ENCODE peak calls at places on chromosomes 16 and 17, in nine cellular contexts. G is pancreas; I is psoas muscle; Y is dorsolateral prefrontal cortex; Z is heart left ventricle; A is lung; H is keratinocyte; U is stomach; B is CD8-positive, alpha-beta T cell. N is an unnamed sample. For H3K27me3, the result is how much of the 10 kb centered on the place peaks cover.

GRCh38 chr17:68627956-68628355 is 26.8 kb upstream of the FAM20A start:
- DNase-seq in G (no peak), I (no peak), Y (no peak), Z (no peak), A (no peak), H (no peak), U (peak), B (no peak), N (no peak)

GRCh38 chr17:42266918-42267766 is 9.0 kb downstream of the STAT5B start:
- DNase-seq in G (no peak), I (no peak), Y (no peak), Z (no peak), A (no peak), H (no peak), U (no peak), B (peak), N (no peak)

GRCh38 chr17:63445571-63446217 is 412 bp downstream of the CYB561 start:
- DNase-seq in G (peak), I (no peak), Y (no peak), Z (no peak), A (peak), H (no peak), U (peak), B (peak), N (peak)

GRCh38 chr16:4936181-4936990 is 562 bp downstream of the PPL start:
- DNase-seq in G (peak), I (peak), Y (no peak), Z (no peak), A (peak), H (no peak), U (peak), B (no peak), N (no peak)

GRCh38 chr17:68133370-68134045 is 98.0 kb downstream of the KPNA2 start:
- DNase-seq in G (no peak), I (no peak), Y (no peak), Z (no peak), A (no peak), H (no peak), U (no peak), B (no peak), N (no peak)

GRCh38 chr17:35074711-35075707 is 11.5 kb upstream of the RFFL start:
- DNase-seq in G (no peak), I (no peak), Y (no peak), Z (no peak), A (no peak), H (no peak), U (no peak), B (no peak), N (no peak)

GRCh38 chr16:12199524-12199923 is 223.0 kb downstream of the SNX29 start:
- DNase-seq in G (no peak), I (no peak), Y (no peak), Z (no peak), A (no peak), H (no peak), U (no peak), B (no peak), N (no peak)

GRCh38 chr17:76262732-76263344 is 2.3 kb upstream of the UBALD2 start:
- DNase-seq in G (peak), I (peak), Y (no peak), Z (no peak), A (no peak), H (no peak), U (peak), B (no peak), N (no peak)

GRCh38 chr17:43840814-43841213 is 6.2 kb upstream of the CD300LG start:
- DNase-seq in G (no peak), I (no peak), Y (no peak), Z (no peak), A (no peak), H (no peak), U (no peak), B (no peak), N (no peak)

GRCh38 chr16:54577566-54578180 is 291.1 kb upstream of the IRX3 start:
- DNase-seq in G (no peak), I (no peak), Y (no peak), Z (no peak), A (no peak), H (no peak), U (no peak), B (no peak), N (no peak)

GRCh38 chr17:58391302-58391984 is 25.9 kb downstream of the RNF43 start:
- DNase-seq in G (peak), I (no peak), Y (no peak), Z (peak), A (peak), H (no peak), U (peak), B (no peak), N (no peak)

GRCh38 chr17:38444151-38444550 is 15.9 kb downstream of the ARHGAP23 start:
- DNase-seq in G (peak), I (peak), Y (peak), Z (peak), A (peak), H (peak), U (peak), B (peak), N (peak)

GRCh38 chr16:78650675-78651074 is 551.2 kb downstream of the WWOX start:
- DNase-seq in G (no peak), I (no peak), Y (no peak), Z (no peak), A (no peak), H (no peak), U (no peak), B (no peak), N (no peak)

GRCh38 chr16:88810166-88810867 is 1.4 kb downstream of the APRT start:
- DNase-seq in G (peak), I (no peak), Y (no peak), Z (no peak), A (no peak), H (no peak), U (no peak), B (no peak), N (no peak)

GRCh38 chr17:41810659-41811548 is 845 bp downstream of the P3H4 start:
- DNase-seq in G (peak), I (no peak), Y (no peak), Z (no peak), A (no peak), H (no peak), U (peak), B (no peak), N (no peak)

GRCh38 chr17:64240261-64240740 is 22.8 kb downstream of the TEX2 start:
- DNase-seq in G (no peak), I (no peak), Y (no peak), Z (peak), A (no peak), H (no peak), U (no peak), B (no peak), N (no peak)

GRCh38 chr17:19309701-19310100 is 52.8 kb downstream of the B9D1 start:
- DNase-seq in G (no peak), I (no peak), Y (peak), Z (no peak), A (no peak), H (no peak), U (no peak), B (no peak), N (no peak)

GRCh38 chr17:55454906-55455474 is 33.4 kb upstream of the MMD start:
- DNase-seq in G (no peak), I (no peak), Y (no peak), Z (no peak), A (no peak), H (no peak), U (no peak), B (no peak), N (no peak)

GRCh38 chr17:20184191-20184590 is 175.0 kb downstream of the SPECC1 start:
- DNase-seq in G (no peak), I (no peak), Y (no peak), Z (no peak), A (no peak), H (no peak), U (no peak), B (no peak), N (no peak)

GRCh38 chr16:8120001-8120400 is 470.3 kb downstream of the TMEM114 start:
- DNase-seq in G (no peak), I (no peak), Y (no peak), Z (no peak), A (no peak), H (no peak), U (no peak), B (no peak), N (no peak)

GRCh38 chr17:67615011-67615561 is 102.7 kb upstream of the NOL11 start:
- DNase-seq in G (no peak), I (no peak), Y (no peak), Z (no peak), A (no peak), H (no peak), U (no peak), B (no peak), N (no peak)

GRCh38 chr16:86619263-86619935 is 41.0 kb downstream of the FOXL1 start:
- DNase-seq in G (no peak), I (no peak), Y (no peak), Z (no peak), A (no peak), H (no peak), U (no peak), B (no peak), N (no peak)

GRCh38 chr16:23369416-23369815 is 67.3 kb downstream of the SCNN1B start:
- DNase-seq in G (no peak), I (no peak), Y (no peak), Z (no peak), A (no peak), H (no peak), U (no peak), B (no peak), N (no peak)

GRCh38 chr17:76500074-76500744 is 1.0 kb downstream of the RHBDF2 start:
- DNase-seq in G (peak), I (no peak), Y (no peak), Z (no peak), A (no peak), H (no peak), U (no peak), B (no peak), N (no peak)

GRCh38 chr16:50047864-50048263 is 17.9 kb upstream of the HEATR3 start:
- DNase-seq in G (no peak), I (no peak), Y (no peak), Z (no peak), A (no peak), H (no peak), U (no peak), B (no peak), N (no peak)

GRCh38 chr17:57975044-57975443 is 13.0 kb downstream of the VEZF1 start:
- DNase-seq in G (no peak), I (no peak), Y (no peak), Z (no peak), A (no peak), H (no peak), U (no peak), B (no peak), N (no peak)

GRCh38 chr16:89909777-89910716 is 8.6 kb upstream of the MC1R start:
- DNase-seq in G (peak), I (peak), Y (peak), Z (peak), A (peak), H (no peak), U (peak), B (peak), N (peak)

GRCh38 chr16:11586856-11587642 is at the start of gene LITAF:
- DNase-seq in G (peak), I (peak), Y (peak), Z (peak), A (peak), H (no peak), U (peak), B (peak), N (peak)

GRCh38 chr16:12187939-12188673 is 211.6 kb downstream of the SNX29 start:
- DNase-seq in G (no peak), I (no peak), Y (no peak), Z (no peak), A (no peak), H (no peak), U (no peak), B (no peak), N (no peak)

GRCh38 chr16:58464047-58464915 is 35.7 kb upstream of the NDRG4 start:
- DNase-seq in G (no peak), I (no peak), Y (no peak), Z (peak), A (no peak), H (no peak), U (peak), B (no peak), N (no peak)

GRCh38 chr17:70138309-70138865 is 30.9 kb upstream of the KCNJ2 start:
- DNase-seq in G (no peak), I (no peak), Y (no peak), Z (no peak), A (no peak), H (no peak), U (no peak), B (no peak), N (no peak)

GRCh38 chr16:28936784-28937155 is 5.0 kb downstream of the CD19 start:
- DNase-seq in G (no peak), I (no peak), Y (no peak), Z (no peak), A (no peak), H (no peak), U (no peak), B (no peak), N (no peak)

GRCh38 chr17:16158721-16159120 is 56.6 kb downstream of the NCOR1 start:
- DNase-seq in G (no peak), I (no peak), Y (no peak), Z (no peak), A (no peak), H (no peak), U (no peak), B (no peak), N (no peak)

GRCh38 chr17:82344175-82344907 is 10.8 kb upstream of the SECTM1 start:
- DNase-seq in G (no peak), I (no peak), Y (no peak), Z (no peak), A (no peak), H (no peak), U (no peak), B (no peak), N (no peak)

GRCh38 chr17:61380836-61381525 is 18.7 kb upstream of the TBX2 start:
- DNase-seq in G (no peak), I (no peak), Y (peak), Z (no peak), A (no peak), H (no peak), U (no peak), B (no peak), N (no peak)

GRCh38 chr17:61378658-61379456 is 20.8 kb upstream of the TBX2 start:
- DNase-seq in G (no peak), I (no peak), Y (no peak), Z (no peak), A (no peak), H (no peak), U (no peak), B (no peak), N (no peak)

GRCh38 chr17:61381537-61381936 is 18.1 kb upstream of the TBX2 start:
- DNase-seq in G (no peak), I (no peak), Y (peak), Z (no peak), A (no peak), H (no peak), U (no peak), B (no peak), N (no peak)

GRCh38 chr17:61379457-61380216 is 20.0 kb upstream of the TBX2 start:
- DNase-seq in G (no peak), I (no peak), Y (peak), Z (no peak), A (no peak), H (no peak), U (no peak), B (no peak), N (no peak)

GRCh38 chr17:61380217-61380835 is 19.3 kb upstream of the TBX2 start:
- DNase-seq in G (no peak), I (no peak), Y (peak), Z (no peak), A (no peak), H (no peak), U (no peak), B (no peak), N (no peak)
- H3K27ac ChIP-seq in G (no peak), I (peak), Y (no peak), Z (peak), A (peak), H (no peak), U (no peak), B (no peak), N (no peak)

GRCh38 chr17:60107526-60108257 is 29.0 kb upstream of the HEATR6 start:
- DNase-seq in G (no peak), I (no peak), Y (no peak), Z (no peak), A (peak), H (no peak), U (no peak), B (no peak), N (no peak)
- TF ChIP-seq CTCF in G (no peak), I (no peak), Y (no peak), Z (no peak), A (no peak), H (no peak), U (no peak), B (no peak), N (no peak)

GRCh38 chr17:75009139-75009724 is 3.2 kb upstream of the MRPL58 start:
- DNase-seq in G (no peak), I (no peak), Y (no peak), Z (no peak), A (no peak), H (no peak), U (no peak), B (no peak), N (no peak)

GRCh38 chr17:75012320-75013076 is at the start of gene MRPL58:
- DNase-seq in G (peak), I (peak), Y (peak), Z (peak), A (peak), H (no peak), U (peak), B (peak), N (peak)

GRCh38 chr17:75011788-75012319 is 616 bp upstream of the MRPL58 start:
- DNase-seq in G (peak), I (peak), Y (peak), Z (peak), A (peak), H (no peak), U (peak), B (no peak), N (no peak)

GRCh38 chr17:75010683-75011406 is 1.6 kb upstream of the MRPL58 start:
- DNase-seq in G (peak), I (no peak), Y (no peak), Z (peak), A (no peak), H (no peak), U (peak), B (no peak), N (no peak)

GRCh38 chr17:75013077-75013391 is 564 bp downstream of the MRPL58 start:
- DNase-seq in G (no peak), I (no peak), Y (no peak), Z (no peak), A (no peak), H (no peak), U (no peak), B (no peak), N (no peak)
- H3K27me3 ChIP-seq in G (under half), I (under half), Y (under half), Z (under half), A (under half), H (under half), U (under half), B (under half), N (under half)

DNA sequence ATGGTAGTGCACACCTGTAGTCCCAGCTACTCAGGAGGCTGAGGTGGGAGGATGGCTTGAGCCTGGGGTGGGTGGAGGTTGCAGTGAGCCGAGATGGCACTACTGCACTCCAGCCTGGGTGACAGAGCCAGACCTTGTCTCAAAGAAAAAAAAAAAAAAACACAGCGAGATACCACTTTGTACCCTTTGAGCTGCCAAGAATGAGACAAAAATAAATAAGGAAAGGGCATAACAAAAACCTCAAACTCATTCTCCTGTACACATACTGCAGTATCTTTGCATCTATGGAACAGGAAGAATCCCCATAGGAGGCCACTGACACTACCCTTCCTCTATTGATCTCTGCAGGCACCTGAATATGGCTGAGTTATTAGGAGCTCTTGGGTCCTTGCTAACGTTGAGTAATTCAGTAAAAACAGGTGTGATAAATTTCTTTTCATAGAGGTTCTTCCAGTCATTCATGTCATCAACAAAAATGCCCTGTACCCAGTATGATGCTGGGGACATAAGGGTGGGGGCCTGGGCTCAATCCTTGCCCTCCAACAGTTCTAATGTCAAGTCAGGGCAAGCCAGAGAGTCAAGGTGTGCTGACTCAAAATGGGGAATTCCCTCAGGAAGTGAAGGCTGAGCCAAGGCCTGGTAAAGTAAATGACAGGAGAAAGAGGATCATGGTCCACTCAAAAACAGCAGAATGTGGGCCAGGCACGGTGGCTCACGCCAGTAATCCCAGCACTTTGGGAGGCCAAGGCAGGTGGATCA is 26.9 kb downstream of the RANBP10 start:
- DNase-seq in G (no peak), I (no peak), Y (no peak), Z (no peak), A (no peak), H (peak), U (no peak), B (no peak), N (no peak)
- H3K27ac ChIP-seq in G (no peak), I (peak), Y (no peak), Z (no peak), A (no peak), H (peak), U (no peak), B (no peak), N (no peak)

GRCh38 chr17:47983492-47984223 is 12.7 kb downstream of the CDK5RAP3 start:
- DNase-seq in G (no peak), I (no peak), Y (no peak), Z (peak), A (no peak), H (no peak), U (no peak), B (no peak), N (no peak)
- TF ChIP-seq CTCF in G (no peak), I (no peak), Y (no peak), Z (no peak), A (no peak), H (no peak), U (no peak), B (no peak), N (no peak)

GRCh38 chr16:1985466-1986150 is 1.6 kb downstream of the GFER start:
- DNase-seq in G (no peak), I (no peak), Y (no peak), Z (no peak), A (no peak), H (no peak), U (no peak), B (no peak), N (no peak)
- H3K27me3 ChIP-seq in G (under half), I (under half), Y (under half), Z (under half), A (under half), H (under half), U (under half), B (under half), N (under half)

GRCh38 chr16:84836234-84836647 is 16.5 kb downstream of the CRISPLD2 start:
- DNase-seq in G (peak), I (peak), Y (no peak), Z (peak), A (peak), H (peak), U (peak), B (no peak), N (no peak)
- H3K27ac ChIP-seq in G (peak), I (peak), Y (no peak), Z (peak), A (peak), H (no peak), U (peak), B (no peak), N (no peak)

GRCh38 chr16:25374556-25374955 is 116.9 kb upstream of the ZKSCAN2 start:
- DNase-seq in G (no peak), I (no peak), Y (no peak), Z (no peak), A (no peak), H (no peak), U (no peak), B (no peak), N (no peak)

GRCh38 chr16:25367773-25368172 is 110.1 kb upstream of the ZKSCAN2 start:
- DNase-seq in G (no peak), I (no peak), Y (no peak), Z (no peak), A (no peak), H (no peak), U (no peak), B (no peak), N (no peak)

GRCh38 chr16:25371342-25371741 is 113.7 kb upstream of the ZKSCAN2 start:
- DNase-seq in G (no peak), I (no peak), Y (no peak), Z (no peak), A (no peak), H (no peak), U (no peak), B (no peak), N (no peak)

DNA sequence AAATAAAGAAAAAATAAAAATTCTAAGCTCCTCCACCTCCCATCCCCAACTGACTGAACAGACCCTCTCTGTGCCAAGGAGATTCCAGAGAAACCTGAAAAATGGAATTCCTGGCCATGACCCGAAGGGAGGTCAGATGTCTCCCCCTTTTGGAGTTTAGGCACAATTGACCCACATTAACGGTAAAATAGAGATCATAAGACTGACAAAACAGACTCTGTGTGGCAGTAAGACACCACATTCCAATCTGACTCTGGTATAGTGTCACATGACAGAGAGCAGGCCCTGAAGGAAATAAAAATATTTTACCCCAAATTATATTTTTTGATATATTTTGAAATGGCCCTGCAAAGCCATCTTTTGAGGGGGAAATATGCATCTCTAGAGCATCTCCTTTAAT is 115.1 kb upstream of the ZKSCAN2 start:
- DNase-seq in G (no peak), I (no peak), Y (no peak), Z (no peak), A (no peak), H (no peak), U (no peak), B (no peak), N (no peak)
- TF ChIP-seq CTCF in G (no peak), I (no peak), Y (no peak), Z (no peak), A (no peak), H (no peak), U (no peak), B (no peak), N (no peak)

GRCh38 chr16:1217526-1217925 is 7.5 kb downstream of the TPSG1 start:
- DNase-seq in G (no peak), I (no peak), Y (no peak), Z (no peak), A (no peak), H (no peak), U (no peak), B (no peak), N (no peak)
- H3K27me3 ChIP-seq in G (under half), I (under half), Y (under half), Z (under half), A (under half), H (under half), U (under half), B (under half), N (under half)

GRCh38 chr16:35298460-35299243 is 1839.2 kb downstream of the TP53TG3F start:
- DNase-seq in G (no peak), I (no peak), Y (no peak), Z (no peak), A (no peak), H (peak), U (no peak), B (no peak), N (no peak)
- H3K27ac ChIP-seq in G (no peak), I (no peak), Y (no peak), Z (no peak), A (no peak), H (peak), U (no peak), B (no peak), N (no peak)

N was measured in CD4-positive, alpha-beta T cell.